ENCODE peak calls at places on chromosomes 6 and 20, in four cellular contexts. One of them, this sample, is unnamed.

GRCh38 chr20:2449386-2449785 is 21.2 kb downstream of the SNRPB start:
- DNase-seq in GM12878: no peak
- DNase-seq in HepG2: no peak
- DNase-seq in K562: no peak
- DNase-seq in this sample: no peak

GRCh38 chr6:11085758-11086435 is 7.7 kb upstream of the SMIM13 start:
- DNase-seq in K562: no peak
- DNase-seq in GM12878: no peak
- DNase-seq in HepG2: no peak
- DNase-seq in this sample: no peak

GRCh38 chr6:167441653-167442644 is 117.1 kb downstream of the TTLL2 start:
- DNase-seq in GM12878: no peak
- DNase-seq in K562: no peak
- DNase-seq in HepG2: no peak
- DNase-seq in this sample: peak

GRCh38 chr6:132174919-132175318 is 223.7 kb upstream of the CCN2 start:
- DNase-seq in HepG2: no peak
- DNase-seq in K562: no peak
- DNase-seq in GM12878: no peak
- DNase-seq in this sample: no peak

GRCh38 chr20:12875510-12875909 is 133.3 kb upstream of the SPTLC3 start:
- DNase-seq in K562: no peak
- DNase-seq in GM12878: no peak
- DNase-seq in HepG2: peak
- DNase-seq in this sample: no peak

GRCh38 chr6:167013067-167013466 is 13.9 kb downstream of the CEP43 start:
- DNase-seq in GM12878: no peak
- DNase-seq in K562: no peak
- DNase-seq in HepG2: no peak
- DNase-seq in this sample: no peak

GRCh38 chr6:97978855-97979271 is 695.8 kb upstream of the MMS22L start:
- DNase-seq in GM12878: no peak
- DNase-seq in K562: no peak
- DNase-seq in HepG2: peak
- DNase-seq in this sample: peak

GRCh38 chr6:158559338-158559894 is 475 bp upstream of the TMEM181 start:
- DNase-seq in GM12878: no peak
- DNase-seq in HepG2: no peak
- DNase-seq in K562: no peak
- DNase-seq in this sample: no peak

GRCh38 chr20:40687384-40688128 is 1.5 kb downstream of the MAFB start:
- DNase-seq in K562: no peak
- DNase-seq in GM12878: no peak
- DNase-seq in HepG2: no peak
- DNase-seq in this sample: peak

GRCh38 chr6:165939601-165940290 is 227.9 kb downstream of the TBXT start:
- DNase-seq in HepG2: no peak
- DNase-seq in GM12878: no peak
- DNase-seq in K562: no peak
- DNase-seq in this sample: no peak

GRCh38 chr6:125773387-125774341 is 17.1 kb upstream of the NCOA7 start:
- DNase-seq in K562: no peak
- DNase-seq in HepG2: no peak
- DNase-seq in GM12878: no peak
- DNase-seq in this sample: no peak

GRCh38 chr6:26045939-26046368 is 41.3 kb upstream of the HFE start:
- DNase-seq in HepG2: peak
- DNase-seq in K562: no peak
- DNase-seq in GM12878: no peak
- DNase-seq in this sample: no peak

GRCh38 chr20:40689943-40690835 is 1.2 kb upstream of the MAFB start:
- DNase-seq in GM12878: no peak
- DNase-seq in K562: peak
- DNase-seq in HepG2: peak
- DNase-seq in this sample: peak

GRCh38 chr6:122833229-122833556 is 44.1 kb downstream of the SMPDL3A start:
- DNase-seq in K562: no peak
- DNase-seq in HepG2: no peak
- DNase-seq in GM12878: no peak
- DNase-seq in this sample: no peak

GRCh38 chr6:46757206-46757564 is 10.5 kb downstream of the ANKRD66 start:
- DNase-seq in HepG2: no peak
- DNase-seq in K562: no peak
- DNase-seq in GM12878: no peak
- DNase-seq in this sample: no peak

GRCh38 chr6:46755867-46756266 is 9.1 kb downstream of the ANKRD66 start:
- DNase-seq in GM12878: no peak
- DNase-seq in K562: no peak
- DNase-seq in HepG2: no peak
- DNase-seq in this sample: no peak

GRCh38 chr6:46758960-46759753 is 12.4 kb downstream of the ANKRD66 start:
- DNase-seq in K562: no peak
- DNase-seq in GM12878: no peak
- DNase-seq in HepG2: no peak
- DNase-seq in this sample: no peak

GRCh38 chr6:46760925-46761324 is 14.2 kb downstream of the ANKRD66 start:
- DNase-seq in HepG2: no peak
- DNase-seq in K562: no peak
- DNase-seq in GM12878: no peak
- DNase-seq in this sample: no peak

DNA sequence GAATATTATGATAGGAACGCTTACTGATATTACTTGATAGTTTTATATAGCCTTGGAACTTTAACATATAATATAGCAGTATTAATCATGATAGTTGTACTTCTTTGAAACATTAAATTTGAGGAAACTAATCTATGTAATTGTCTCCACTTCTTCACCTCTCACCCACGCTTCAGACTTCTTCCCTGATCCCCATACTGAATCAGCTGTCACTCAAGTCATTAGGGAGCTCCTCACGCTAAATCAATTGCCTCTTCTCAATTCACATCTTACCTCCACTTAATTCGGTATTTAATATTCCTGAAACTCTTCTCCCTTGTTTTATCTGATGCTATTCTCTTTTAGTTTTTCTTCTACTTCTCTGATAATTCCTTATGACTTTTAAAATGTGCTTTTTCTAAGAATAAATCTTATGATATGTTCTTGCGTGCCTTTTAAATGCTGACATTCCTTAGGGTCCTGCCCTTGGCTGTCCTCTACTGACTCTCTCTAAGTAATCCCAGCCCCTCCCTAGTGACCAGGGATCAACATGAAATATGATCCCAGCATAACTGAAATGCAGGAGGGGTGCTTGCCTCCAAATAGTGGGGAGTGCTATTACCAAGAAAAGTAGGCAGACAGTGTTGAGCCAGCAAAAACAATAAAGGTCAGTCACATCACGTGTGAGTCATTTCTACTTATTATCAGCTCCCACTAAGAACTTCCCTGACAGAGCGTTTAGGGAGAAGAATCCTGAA is 9.9 kb downstream of the ANKRD66 start:
- DNase-seq in GM12878: no peak
- DNase-seq in K562: no peak
- DNase-seq in HepG2: no peak
- DNase-seq in this sample: no peak
- TF ChIP-seq ESRRA in GM12878: no peak
- TF ChIP-seq ESRRA in K562: no peak
- TF ChIP-seq ESRRA in HepG2: no peak
- TF ChIP-seq ESRRA in this sample: no peak

DNA sequence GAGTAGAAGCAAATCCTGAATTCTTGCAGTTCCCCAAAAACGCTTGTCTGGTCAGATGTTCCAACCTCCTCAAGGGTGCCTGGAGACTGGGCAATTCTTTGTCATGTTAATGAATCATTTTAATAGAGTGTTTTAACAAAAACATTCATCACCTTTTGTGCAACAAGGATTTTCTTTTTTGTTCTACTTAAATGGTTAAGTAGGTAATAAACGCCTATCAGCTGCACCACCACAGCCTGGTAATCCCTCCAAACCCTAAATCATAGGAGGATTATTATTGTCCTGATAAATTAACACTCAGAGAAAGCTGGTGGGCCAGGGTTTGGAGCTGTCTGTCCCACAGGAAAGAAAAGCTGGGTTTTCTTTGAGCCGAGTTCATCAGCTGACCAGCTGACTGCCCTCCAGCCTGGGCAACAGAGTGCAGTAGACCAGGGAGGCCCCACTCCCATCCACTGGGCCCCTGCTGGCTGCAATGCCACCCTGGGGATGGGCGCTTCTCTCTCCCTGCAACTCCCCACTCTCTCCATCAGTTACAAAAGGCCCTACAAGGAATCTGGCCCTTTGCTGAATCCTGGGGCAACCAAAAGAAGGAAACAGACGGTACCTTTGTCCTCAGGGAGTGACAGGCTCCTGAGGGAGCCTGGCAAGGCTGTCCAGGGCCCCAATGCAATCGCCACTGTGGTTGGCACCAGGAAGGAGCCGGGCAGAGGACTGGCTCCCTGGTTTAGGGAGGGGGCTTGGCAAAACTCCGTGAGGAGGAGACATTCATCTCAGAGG is 23.1 kb upstream of the BMP7 start:
- DNase-seq in K562: no peak
- DNase-seq in HepG2: no peak
- DNase-seq in GM12878: no peak
- DNase-seq in this sample: no peak
- TF ChIP-seq CBFB in K562: no peak
- TF ChIP-seq CBFB in HepG2: no peak
- TF ChIP-seq CBFB in GM12878: no peak
- TF ChIP-seq CBFB in this sample: no peak

GRCh38 chr6:18441253-18441979 is 54.3 kb downstream of the RNF144B start:
- DNase-seq in K562: no peak
- DNase-seq in GM12878: no peak
- DNase-seq in HepG2: no peak
- DNase-seq in this sample: no peak
- TF ChIP-seq ESRRA in K562: no peak
- TF ChIP-seq ESRRA in GM12878: no peak
- TF ChIP-seq ESRRA in HepG2: no peak
- TF ChIP-seq ESRRA in this sample: no peak

GRCh38 chr6:169843991-169844390 is 92.6 kb downstream of the ERMARD start:
- DNase-seq in GM12878: no peak
- DNase-seq in HepG2: no peak
- DNase-seq in K562: no peak
- DNase-seq in this sample: no peak
- TF ChIP-seq CBFB in GM12878: no peak
- TF ChIP-seq CBFB in HepG2: no peak
- TF ChIP-seq CBFB in K562: no peak
- TF ChIP-seq CBFB in this sample: no peak

This sample was measured in WTC11.